ENCODE peak calls at places on chromosomes 13 and 19, in nine cellular contexts. D is tibial nerve, F is neural progenitor cell, O is lower leg skin, U is psoas muscle, M is colonic mucosa, P is IMR-90, B is PC-3, R is brain microvascular endothelial cell. G is an unnamed sample.

GRCh38 chr13:54682184-54682583 is 1653.6 kb downstream of the OLFM4 start:
- DNase-seq in F (no peak), D (no peak), O (no peak), B (no peak), M (no peak), P (no peak), U (no peak), R (no peak), G (no peak)

GRCh38 chr19:584240-585001 is 5.3 kb upstream of the HCN2 start:
- DNase-seq in U (peak; percentile 82), B (peak; percentile 44), R (no peak), M (no peak), D (no peak), F (peak; percentile 82), P (peak; percentile 27), O (no peak), G (peak; percentile 63)

GRCh38 chr13:33520480-33520839 is 234.9 kb upstream of the STARD13 start:
- DNase-seq in P (no peak), F (no peak), U (no peak), O (no peak), B (no peak), R (no peak), D (no peak), M (no peak), G (no peak)

GRCh38 chr13:113941571-113942191 is 32.2 kb downstream of the C13orf46 start:
- DNase-seq in R (peak; percentile 14), D (no peak), F (no peak), B (no peak), U (peak; percentile 42), O (no peak), M (no peak), P (no peak), G (no peak)

GRCh38 chr13:102799544-102800144 is 725 bp downstream of the BIVM start:
- DNase-seq in O (peak; percentile 87), R (peak; percentile 14), F (peak; percentile 46), B (no peak), U (no peak), D (no peak), P (peak; percentile 5), M (no peak), G (no peak)

GRCh38 chr19:19480688-19481087 is 34.7 kb downstream of the TSSK6 start:
- DNase-seq in B (no peak), M (no peak), P (no peak), R (no peak), D (no peak), F (no peak), O (no peak), U (no peak), G (no peak)

GRCh38 chr19:5131866-5132561 is 163.1 kb downstream of the KDM4B start:
- DNase-seq in R (no peak), F (peak; percentile 78), M (no peak), D (no peak), O (no peak), U (no peak), P (no peak), B (peak; percentile 76), G (no peak)

GRCh38 chr13:44853641-44854040 is 135.6 kb downstream of the NUFIP1 start:
- DNase-seq in O (no peak), R (no peak), B (peak; percentile 69), M (peak; percentile 90), F (no peak), D (no peak), P (no peak), U (no peak), G (no peak)

GRCh38 chr19:48390188-48391099 is 907 bp downstream of the KDELR1 start:
- DNase-seq in F (peak; percentile 83), O (peak; percentile 92), U (peak; percentile 81), D (peak; percentile 21), B (no peak), R (peak; percentile 54), M (peak; percentile 67), P (peak; percentile 49), G (no peak)

GRCh38 chr19:3463039-3463958 is 17.0 kb downstream of the SMIM24 start:
- DNase-seq in M (no peak), D (no peak), B (no peak), U (no peak), R (no peak), F (peak; percentile 58), O (no peak), P (no peak), G (no peak)

GRCh38 chr13:113907637-113908617 is 44.1 kb upstream of the GAS6 start:
- DNase-seq in D (no peak), M (peak; percentile 34), B (no peak), F (no peak), R (no peak), U (no peak), O (no peak), P (peak; percentile 97), G (no peak)

GRCh38 chr13:31172535-31172934 is 10.8 kb upstream of the HSPH1 start:
- DNase-seq in M (no peak), D (no peak), F (no peak), R (peak; percentile 77), B (peak; percentile 96), U (no peak), P (peak; percentile 84), O (no peak), G (no peak)

GRCh38 chr13:26821766-26822165 is 61.2 kb upstream of the GPR12 start:
- DNase-seq in R (no peak), U (no peak), O (peak; percentile 53), P (no peak), M (no peak), D (no peak), F (no peak), B (no peak), G (no peak)

GRCh38 chr19:48271531-48272151 is 1.8 kb downstream of the ZNF114 start:
- DNase-seq in D (no peak), U (no peak), O (peak; percentile 88), F (peak; percentile 76), P (peak; percentile 35), R (peak; percentile 22), M (peak; percentile 32), B (peak; percentile 23), G (peak; percentile 59)

GRCh38 chr19:14003279-14004051 is 2.7 kb downstream of the RFX1 start:
- DNase-seq in P (no peak), O (no peak), D (no peak), F (no peak), B (no peak), M (no peak), R (no peak), U (no peak), G (no peak)

GRCh38 chr19:29712744-29713516 is 2.1 kb downstream of the C19orf12 start:
- DNase-seq in R (no peak), D (no peak), F (no peak), O (no peak), B (no peak), M (no peak), P (no peak), U (no peak), G (no peak)

GRCh38 chr19:35216026-35216832 is 12.3 kb downstream of the FAM187B start:
- DNase-seq in U (no peak), F (no peak), R (no peak), O (peak; percentile 29), B (no peak), M (no peak), P (no peak), D (no peak), G (no peak)

GRCh38 chr19:35219008-35219407 is 9.5 kb downstream of the FAM187B start:
- DNase-seq in F (no peak), O (no peak), M (no peak), P (no peak), U (no peak), R (no peak), D (no peak), B (no peak), G (no peak)

GRCh38 chr19:35214766-35215422 is 13.6 kb downstream of the FAM187B start:
- DNase-seq in O (peak; percentile 40), P (no peak), R (no peak), M (no peak), F (no peak), U (no peak), B (no peak), D (no peak), G (no peak)

GRCh38 chr19:35213678-35214632 is 14.6 kb downstream of the FAM187B start:
- DNase-seq in U (peak; percentile 64), O (peak; percentile 88), D (peak; percentile 33), F (no peak), B (peak; percentile 92), M (peak; percentile 86), R (peak; percentile 77), P (peak; percentile 64), G (no peak)

GRCh38 chr19:35216833-35217707 is 11.5 kb downstream of the FAM187B start:
- DNase-seq in O (peak; percentile 79), B (peak; percentile 15), R (no peak), P (no peak), D (no peak), U (no peak), F (no peak), M (peak; percentile 47), G (no peak)
- TF ChIP-seq CTCF in O (no peak), B (no peak), R (no peak), P (no peak), D (peak; percentile 18), U (no peak), F (no peak), M (no peak), G (no peak)

GRCh38 chr13:32309812-32310706 is 5.1 kb downstream of the ZAR1L start:
- DNase-seq in P (peak; percentile 72), B (peak; percentile 65), D (no peak), O (no peak), R (peak; percentile 43), M (peak; percentile 30), U (no peak), F (peak; percentile 63), G (no peak)
- TF ChIP-seq CTCF in P (peak; percentile 78), B (peak; percentile 76), D (peak; percentile 74), O (no peak), R (peak; percentile 72), M (peak; percentile 70), U (peak; percentile 74), F (peak; percentile 78), G (peak; percentile 85)

DNA sequence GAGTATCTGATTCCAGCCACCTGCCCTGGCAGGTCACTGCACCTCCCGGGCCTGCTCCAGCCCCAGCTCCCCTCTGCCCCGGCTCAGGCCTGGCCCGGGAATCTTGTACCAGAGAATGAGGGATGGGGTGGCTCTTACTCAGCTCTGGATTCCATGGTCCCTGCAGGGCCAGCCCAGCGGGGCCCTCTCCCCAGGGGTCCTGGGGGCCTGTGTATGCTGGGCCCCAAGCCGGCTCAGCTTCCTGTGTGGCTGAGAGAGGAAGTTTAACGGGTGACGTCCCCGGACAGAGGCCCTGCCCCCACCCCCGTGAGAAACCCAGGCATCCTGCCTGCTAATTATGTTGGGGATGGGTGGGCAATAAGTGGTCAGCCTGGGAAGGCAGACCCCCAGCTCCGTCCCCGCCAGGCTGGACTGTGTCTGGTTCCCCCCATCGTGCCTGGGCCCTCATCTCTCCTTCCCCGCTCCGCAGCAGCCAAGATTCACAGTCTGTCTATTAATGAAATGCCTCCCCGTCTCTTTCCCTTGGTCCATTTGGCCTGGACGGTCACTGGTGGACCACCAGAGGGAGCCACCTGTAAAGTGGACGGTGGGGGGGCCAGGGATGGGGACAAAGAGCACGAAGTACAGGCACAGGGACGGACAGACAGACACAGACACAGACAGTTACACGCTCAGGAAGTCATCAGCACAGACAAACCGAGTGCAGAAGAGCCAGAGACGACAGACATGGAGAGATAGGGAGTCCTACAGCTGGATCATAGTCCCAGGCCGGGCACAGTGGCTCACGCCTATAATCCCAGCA is at the start of gene DENND1C:
- DNase-seq in O (no peak), U (no peak), D (no peak), R (no peak), M (no peak), F (peak; percentile 70), P (no peak), B (peak; percentile 35), G (no peak)
- TF ChIP-seq CTCF in O (no peak), U (peak; percentile 29), D (peak; percentile 37), R (peak; percentile 72), M (peak; percentile 13), F (peak; percentile 80), P (peak; percentile 37), B (peak; percentile 71), G (peak; percentile 38)

GRCh38 chr13:71303144-71303543 is 563.9 kb downstream of the DACH1 start:
- DNase-seq in B (no peak), P (no peak), F (no peak), R (no peak), O (no peak), M (no peak), U (no peak), D (no peak), G (no peak)
- TF ChIP-seq CTCF in B (peak; percentile 24), P (no peak), F (peak; percentile 38), R (no peak), O (no peak), M (no peak), U (no peak), D (no peak), G (no peak)